ENCODE peak calls at places on chromosome X, in six cellular contexts. L is A549, O is mammary epithelial cell, X is HepG2, P is upper lobe of right lung, Q is fibroblast of lung. B is an unnamed sample.

GRCh38 chrX:49934148-49934547 is 11.8 kb downstream of the CLCN5 start:
- DNase-seq in L (no peak), O (no peak), X (no peak), P (no peak), Q (peak; percentile 23), B (no peak)

GRCh38 chrX:96407043-96407442 is 277.6 kb upstream of the DIAPH2 start:
- DNase-seq in L (peak; percentile 4), O (no peak), X (peak; percentile 45), P (no peak), Q (peak; percentile 64), B (no peak)

GRCh38 chrX:66408507-66408906 is 230.4 kb downstream of the EDA2R start:
- DNase-seq in L (no peak), O (peak; percentile 12), X (no peak), P (no peak), Q (no peak), B (no peak)

GRCh38 chrX:46582964-46583363 is 9.4 kb downstream of the CHST7 start:
- DNase-seq in L (no peak), O (peak; percentile 88), X (no peak), P (no peak), Q (peak; percentile 88), B (no peak)

GRCh38 chrX:13990126-13990525 is 39.6 kb downstream of the GEMIN8 start:
- DNase-seq in L (no peak), O (no peak), X (no peak), P (no peak), Q (no peak), B (no peak)

GRCh38 chrX:35288657-35289056 is 346.1 kb downstream of the FAM47B start:
- DNase-seq in L (no peak), O (no peak), X (no peak), P (no peak), Q (no peak), B (no peak)

GRCh38 chrX:133531012-133531411 is 115.7 kb upstream of the GPC4 start:
- DNase-seq in L (no peak), O (no peak), X (no peak), P (no peak), Q (peak; percentile 37), B (no peak)

GRCh38 chrX:22310779-22311178 is 38.1 kb downstream of the CBLL2 start:
- DNase-seq in L (no peak), O (peak; percentile 9), X (no peak), P (no peak), Q (peak; percentile 88), B (no peak)

GRCh38 chrX:136755411-136755810 is 25.3 kb downstream of the ARHGEF6 start:
- DNase-seq in L (no peak), O (no peak), X (no peak), P (no peak), Q (no peak), B (no peak)

GRCh38 chrX:124328765-124329164 is 3.7 kb upstream of the TEX13D start:
- DNase-seq in L (no peak), O (peak; percentile 71), X (no peak), P (no peak), Q (no peak), B (no peak)

GRCh38 chrX:40971736-40972135 is 113.5 kb upstream of the USP9X start:
- DNase-seq in L (no peak), O (no peak), X (no peak), P (no peak), Q (peak; percentile 9), B (no peak)

GRCh38 chrX:617401-617800 is 13.2 kb upstream of the SHOX start:
- DNase-seq in L (no peak), O (no peak), X (no peak), P (no peak), Q (no peak), B (no peak)

GRCh38 chrX:40176256-40176978 is 78.7 kb upstream of the BCOR start:
- DNase-seq in L (peak; percentile 44), O (no peak), X (peak; percentile 35), P (peak; percentile 90), Q (no peak), B (peak; percentile 83)

GRCh38 chrX:13693341-13693871 is 4.5 kb downstream of the RAB9A start:
- DNase-seq in L (no peak), O (peak; percentile 82), X (no peak), P (no peak), Q (no peak), B (no peak)

GRCh38 chrX:125003746-125004446 is 315.8 kb upstream of the TEX13C start:
- DNase-seq in L (no peak), O (no peak), X (no peak), P (no peak), Q (no peak), B (no peak)

GRCh38 chrX:13094780-13095425 is 50.5 kb upstream of the FAM9C start:
- DNase-seq in L (no peak), O (no peak), X (no peak), P (no peak), Q (peak; percentile 39), B (no peak)

GRCh38 chrX:24435038-24435437 is 30.0 kb upstream of the PDK3 start:
- DNase-seq in L (no peak), O (no peak), X (no peak), P (no peak), Q (no peak), B (no peak)

GRCh38 chrX:111467896-111468295 is 43.5 kb upstream of the SERTM2 start:
- DNase-seq in L (no peak), O (no peak), X (no peak), P (peak; percentile 46), Q (no peak), B (no peak)

GRCh38 chrX:154654925-154655324 is 1.5 kb upstream of the CTAG2 start:
- DNase-seq in L (no peak), O (no peak), X (no peak), P (no peak), Q (no peak), B (no peak)
- H3K4me1 ChIP-seq in L (no peaks in the 10 kb centered on the region), O (no peaks in the 10 kb centered on the region), X (no peaks in the 10 kb centered on the region), P (no peaks in the 10 kb centered on the region), Q (no peaks in the 10 kb centered on the region), B (no peaks in the 10 kb centered on the region)

GRCh38 chrX:51496501-51497291 is at the start of gene NUDT11:
- DNase-seq in L (peak; percentile 30), O (peak; percentile 71), X (no peak), P (peak; percentile 73), Q (peak; percentile 58), B (peak; percentile 40)

DNA sequence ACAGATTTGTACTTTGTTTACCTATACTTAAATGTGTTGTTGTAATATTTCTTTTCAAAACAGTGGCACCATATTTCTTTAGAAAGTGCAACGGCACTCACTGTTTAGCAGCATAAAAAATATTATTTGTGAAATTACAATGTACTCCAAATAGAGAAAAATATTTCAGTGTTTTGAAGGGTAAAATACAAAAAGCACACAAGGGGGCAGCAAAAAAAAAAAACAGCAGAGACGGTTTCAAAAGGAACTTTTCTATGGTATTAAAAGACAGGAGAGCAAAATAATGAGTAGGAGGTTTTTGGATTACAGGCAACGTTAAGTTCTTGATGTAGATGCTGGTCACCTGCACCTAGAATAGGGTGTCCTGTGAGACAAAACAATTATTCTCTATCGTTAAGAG is 2.0 kb downstream of the NUDT11 start:
- DNase-seq in L (no peak), O (no peak), X (no peak), P (no peak), Q (peak; percentile 19), B (no peak)
- H3K27ac ChIP-seq in L (no peak overlapping the region), O (no peak overlapping the region), X (no peak overlapping the region), P (no peak overlapping the region), Q (no peak overlapping the region), B (no peak overlapping the region)

GRCh38 chrX:28589048-28589447 is 1.8 kb downstream of the IL1RAPL1 start:
- DNase-seq in L (no peak), O (no peak), X (no peak), P (no peak), Q (no peak), B (no peak)

GRCh38 chrX:28585767-28586166 is 1.5 kb upstream of the IL1RAPL1 start:
- DNase-seq in L (no peak), O (no peak), X (no peak), P (no peak), Q (no peak), B (no peak)

GRCh38 chrX:28586291-28586690 is 955 bp upstream of the IL1RAPL1 start:
- DNase-seq in L (no peak), O (no peak), X (no peak), P (no peak), Q (peak; percentile 61), B (no peak)

GRCh38 chrX:28584025-28584424 is 3.2 kb upstream of the IL1RAPL1 start:
- DNase-seq in L (no peak), O (no peak), X (no peak), P (no peak), Q (no peak), B (no peak)

GRCh38 chrX:28586891-28587635 is at the start of gene IL1RAPL1:
- DNase-seq in L (peak; percentile 5), O (peak; percentile 8), X (no peak), P (no peak), Q (peak; percentile 83), B (no peak)
- TF ChIP-seq CTCF in L (no peak), O (no peak), X (no peak), P (peak; percentile 12), Q (peak; percentile 29), B (no peak)

GRCh38 chrX:120795301-120795700 is 80.4 kb downstream of the CT47B1 start:
- DNase-seq in L (no peak), O (no peak), X (no peak), P (no peak), Q (no peak), B (no peak)

GRCh38 chrX:120790552-120790951 is 85.1 kb downstream of the CT47B1 start:
- DNase-seq in L (no peak), O (no peak), X (no peak), P (no peak), Q (no peak), B (no peak)

GRCh38 chrX:120791013-120791643 is 84.5 kb downstream of the CT47B1 start:
- DNase-seq in L (no peak), O (peak; percentile 51), X (no peak), P (no peak), Q (peak; percentile 84), B (peak; percentile 56)

GRCh38 chrX:120794525-120794975 is 81.1 kb downstream of the CT47B1 start:
- DNase-seq in L (no peak), O (peak; percentile 37), X (no peak), P (no peak), Q (no peak), B (no peak)

DNA sequence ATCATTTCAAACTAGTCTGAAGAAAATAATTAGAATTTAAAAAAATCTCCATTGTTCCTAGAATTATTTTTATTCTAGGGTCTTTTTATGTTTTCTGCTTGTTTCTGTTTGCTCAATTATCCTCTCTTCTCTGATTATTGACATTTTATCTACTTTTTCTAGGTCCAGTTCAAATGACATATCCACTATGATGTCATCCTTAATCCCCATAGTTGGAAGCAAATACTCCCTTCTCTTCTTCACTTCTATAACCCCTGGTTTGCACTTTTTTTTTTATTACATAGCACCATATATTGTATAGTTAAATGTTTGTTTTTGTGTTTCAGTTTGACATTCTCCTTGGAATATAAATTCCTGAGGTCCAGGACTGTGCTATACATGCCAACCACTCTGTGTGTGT is 82.6 kb downstream of the CT47B1 start:
- DNase-seq in L (no peak), O (no peak), X (no peak), P (no peak), Q (no peak), B (no peak)
- H3K4me1 ChIP-seq in L (peaks cover 18% of the 10 kb centered on the region), O (peaks cover 2% of the 10 kb centered on the region), X (no peaks in the 10 kb centered on the region), P (no peaks in the 10 kb centered on the region), Q (no peaks in the 10 kb centered on the region), B (peaks cover 7% of the 10 kb centered on the region)

B was measured in heart left ventricle.